ENCODE peak calls at places on chromosomes 6 and 20, in four cellular contexts. D, S, P and R are unnamed samples.

GRCh38 chr6:165117806-165118205 is 191.6 kb downstream of the C6orf118 start:
- DNase-seq in P (no peak), S (no peak), D (no peak), R (no peak)

GRCh38 chr6:137933696-137934095 is 66.6 kb downstream of the TNFAIP3 start:
- DNase-seq in P (no peak), S (no peak), D (no peak), R (no peak)

GRCh38 chr6:41200296-41200900 is 551 bp downstream of the TREML2 start:
- DNase-seq in P (peak; percentile 18), D (no peak), S (no peak), R (no peak)

GRCh38 chr6:70507166-70507565 is 59.6 kb upstream of the SDHAF4 start:
- DNase-seq in D (no peak), P (no peak), S (no peak), R (no peak)

GRCh38 chr6:108667984-108668383 is 107.3 kb downstream of the FOXO3 start:
- DNase-seq in S (no peak), D (no peak), P (no peak), R (no peak)

GRCh38 chr6:56268266-56268665 is 20.9 kb upstream of the COL21A1 start:
- DNase-seq in P (no peak), S (no peak), D (no peak), R (no peak)

GRCh38 chr6:118719351-118720124 is 68.1 kb upstream of the CEP85L start:
- DNase-seq in S (no peak), D (no peak), P (no peak), R (no peak)

GRCh38 chr6:169847773-169848380 is 96.5 kb downstream of the ERMARD start:
- DNase-seq in P (no peak), S (no peak), D (no peak), R (no peak)

GRCh38 chr6:37175332-37176267 is 5.6 kb downstream of the PIM1 start:
- DNase-seq in P (no peak), D (no peak), S (no peak), R (no peak)

GRCh38 chr6:22113046-22113766 is 183.6 kb downstream of the PRL start:
- DNase-seq in P (no peak), D (no peak), S (no peak), R (peak; percentile 19)

GRCh38 chr6:109834131-109834530 is 143.0 kb downstream of the FIG4 start:
- DNase-seq in S (no peak), P (no peak), D (no peak), R (no peak)

GRCh38 chr6:84362180-84362821 is 134.9 kb upstream of the CEP162 start:
- DNase-seq in S (no peak), P (no peak), D (no peak), R (no peak)

GRCh38 chr6:162056745-162057144 is 670.8 kb downstream of the PRKN start:
- DNase-seq in S (no peak), D (peak; percentile 0), P (peak; percentile 15), R (peak; percentile 28)

GRCh38 chr20:36786246-36786645 is 12.7 kb upstream of the DSN1 start:
- DNase-seq in D (no peak), P (no peak), S (no peak), R (no peak)

GRCh38 chr20:57545927-57546662 is 14.8 kb upstream of the PCK1 start:
- DNase-seq in S (no peak), D (no peak), P (no peak), R (no peak)

GRCh38 chr20:34938466-34939163 is 17.0 kb downstream of the GSS start:
- DNase-seq in P (no peak), S (peak; percentile 10), D (no peak), R (no peak)

GRCh38 chr6:166780284-166780683 is 153.2 kb upstream of the RPS6KA2 start:
- DNase-seq in D (no peak), P (no peak), S (no peak), R (no peak)

GRCh38 chr6:84652356-84653026 is 111.9 kb downstream of the TBX18 start:
- DNase-seq in S (no peak), P (no peak), D (no peak), R (peak; percentile 51)

GRCh38 chr20:4820833-4821518 is 99.3 kb downstream of the PRND start:
- DNase-seq in D (no peak), P (no peak), S (peak; percentile 12), R (peak; percentile 69)

GRCh38 chr20:11544029-11544678 is 373.5 kb upstream of the BTBD3 start:
- DNase-seq in S (peak; percentile 59), P (peak; percentile 58), D (peak; percentile 79), R (peak; percentile 59)

GRCh38 chr6:107264357-107264831 is 149.1 kb upstream of the BEND3 start:
- DNase-seq in S (no peak), P (no peak), D (peak; percentile 57), R (peak; percentile 51)

GRCh38 chr6:151721141-151721540 is 86.3 kb upstream of the ESR1 start:
- DNase-seq in D (no peak), P (no peak), S (no peak), R (no peak)

GRCh38 chr20:2402271-2402980 is 21.7 kb downstream of the TGM6 start:
- DNase-seq in P (no peak), D (peak; percentile 12), S (peak; percentile 29), R (peak; percentile 44)

GRCh38 chr6:32081676-32082075 is 27.5 kb downstream of the TNXB start:
- DNase-seq in S (no peak), P (no peak), D (no peak), R (no peak)

GRCh38 chr20:63864545-63864977 is 509 bp upstream of the TPD52L2 start:
- DNase-seq in D (no peak), S (no peak), P (no peak), R (no peak)

GRCh38 chr6:151690303-151690702 is 117.2 kb upstream of the ESR1 start:
- DNase-seq in P (no peak), S (no peak), D (no peak), R (no peak)

GRCh38 chr6:33670971-33671370 is 40.5 kb downstream of the UQCC2 start:
- DNase-seq in P (no peak), S (no peak), D (no peak), R (no peak)

GRCh38 chr20:50121858-50122271 is 8.9 kb upstream of the UBE2V1 start:
- DNase-seq in P (no peak), S (no peak), D (peak; percentile 26), R (no peak)

GRCh38 chr20:56626367-56627121 is 2.6 kb upstream of the TFAP2C start:
- DNase-seq in P (peak; percentile 67), D (no peak), S (no peak), R (peak; percentile 60)

GRCh38 chr6:29941916-29942274 is 437 bp upstream of the HLA-A start:
- DNase-seq in D (no peak), P (no peak), S (no peak), R (no peak)

GRCh38 chr20:62069741-62070216 is 4.1 kb upstream of the TAF4 start:
- DNase-seq in D (no peak), P (no peak), S (no peak), R (no peak)